ENCODE peak calls at places on chromosomes 7 and 10, in six cellular contexts. O is effector memory CD8-positive, alpha-beta T cell; X is SK-MEL-5; M is GM06990; E is uterus; W is mucosa of gallbladder. P is an unnamed sample.

GRCh38 chr7:13770305-13770704 is 219.2 kb downstream of the ETV1 start:
- DNase-seq in X (no peak), M (no peak), O (no peak), W (no peak), E (no peak), P (no peak)

GRCh38 chr7:127976056-127976455 is 55.2 kb downstream of the LRRC4 start:
- DNase-seq in O (no peak), X (no peak), W (peak), M (no peak), E (no peak), P (no peak)

GRCh38 chr7:3346082-3346481 is 45.0 kb downstream of the SDK1 start:
- DNase-seq in W (no peak), O (no peak), E (no peak), M (no peak), X (no peak), P (no peak)

GRCh38 chr7:55189447-55189760 is 170.6 kb downstream of the EGFR start:
- DNase-seq in O (no peak), W (no peak), E (no peak), X (no peak), M (no peak), P (no peak)

GRCh38 chr10:31754803-31755624 is 173.6 kb downstream of the ARHGAP12 start:
- DNase-seq in O (no peak), E (no peak), M (no peak), X (no peak), W (no peak), P (no peak)

GRCh38 chr7:28554791-28555471 is 142.6 kb downstream of the CREB5 start:
- DNase-seq in X (no peak), E (no peak), O (no peak), M (no peak), W (no peak), P (no peak)

GRCh38 chr7:40923631-40924030 is 779.3 kb downstream of the INHBA start:
- DNase-seq in X (no peak), W (no peak), E (no peak), M (no peak), O (no peak), P (no peak)

GRCh38 chr7:126411821-126412383 is 840.8 kb downstream of the GRM8 start:
- DNase-seq in W (no peak), E (no peak), M (no peak), O (no peak), X (no peak), P (no peak)

GRCh38 chr7:44565097-44565794 is 8.5 kb downstream of the DDX56 start:
- DNase-seq in W (peak), M (peak), X (peak), O (peak), E (peak), P (peak)

GRCh38 chr7:33893377-33893776 is 12.0 kb upstream of the BMPER start:
- DNase-seq in O (no peak), E (no peak), X (no peak), W (no peak), M (no peak), P (no peak)

GRCh38 chr7:13988765-13989137 is 715 bp downstream of the ETV1 start:
- DNase-seq in M (no peak), E (no peak), O (no peak), W (peak), X (peak), P (no peak)